ENCODE peak calls at places on chromosomes 7 and 10, in five cellular contexts. E is HFF-Myc, R is BE2C, V is cardiac muscle cell, H is Peyer's patch. Q is an unnamed sample.

GRCh38 chr7:82600601-82601000 is 157.0 kb upstream of the CACNA2D1 start:
- DNase-seq in E (no peak), R (no peak), V (no peak), H (no peak), Q (no peak)

GRCh38 chr10:97861351-97861750 is 11.7 kb downstream of the GOLGA7B start:
- DNase-seq in E (peak), R (peak), V (peak), H (no peak), Q (no peak)

GRCh38 chr10:61475449-61475873 is 22.3 kb upstream of the TMEM26 start:
- DNase-seq in E (no peak), R (no peak), V (peak), H (no peak), Q (no peak)

GRCh38 chr7:132402751-132403245 is 173.5 kb downstream of the PLXNA4 start:
- DNase-seq in E (no peak), R (no peak), V (peak), H (no peak), Q (no peak)

GRCh38 chr7:50724526-50725520 is 57.9 kb downstream of the GRB10 start:
- DNase-seq in E (no peak), R (no peak), V (no peak), H (no peak), Q (no peak)

GRCh38 chr7:7321681-7322080 is 139.3 kb downstream of the C1GALT1 start:
- DNase-seq in E (no peak), R (no peak), V (no peak), H (peak), Q (peak)

GRCh38 chr10:93357680-93358079 is 124.5 kb downstream of the MYOF start:
- DNase-seq in E (no peak), R (peak), V (peak), H (no peak), Q (no peak)

GRCh38 chr10:26199841-26200240 is 16.7 kb upstream of the GAD2 start:
- DNase-seq in E (no peak), R (no peak), V (no peak), H (no peak), Q (no peak)

GRCh38 chr7:79377097-79377496 is 76.4 kb downstream of the MAGI2 start:
- DNase-seq in E (no peak), R (no peak), V (peak), H (no peak), Q (no peak)

GRCh38 chr10:31939797-31940708 is 11.4 kb upstream of the ARHGAP12 start:
- DNase-seq in E (no peak), R (no peak), V (no peak), H (no peak), Q (no peak)

GRCh38 chr10:58588673-58589265 is 76.1 kb downstream of the BICC1 start:
- DNase-seq in E (no peak), R (no peak), V (no peak), H (no peak), Q (no peak)

GRCh38 chr7:6262206-6262605 is 10.2 kb downstream of the CYTH3 start:
- DNase-seq in E (no peak), R (no peak), V (no peak), H (no peak), Q (no peak)

GRCh38 chr10:29715296-29715695 is 80.5 kb upstream of the SVIL start:
- DNase-seq in E (no peak), R (no peak), V (no peak), H (no peak), Q (no peak)

GRCh38 chr10:129365767-129366400 is 101.2 kb upstream of the MGMT start:
- DNase-seq in E (no peak), R (peak), V (no peak), H (no peak), Q (no peak)

GRCh38 chr7:24574365-24574764 is 1.1 kb downstream of the PALS2 start:
- DNase-seq in E (no peak), R (no peak), V (peak), H (no peak), Q (no peak)

GRCh38 chr7:150788474-150789269 is 11.5 kb downstream of the TMEM176B start:
- DNase-seq in E (no peak), R (peak), V (peak), H (peak), Q (no peak)

GRCh38 chr7:124318716-124319115 is 285.8 kb upstream of the TMEM229A start:
- DNase-seq in E (no peak), R (no peak), V (no peak), H (no peak), Q (no peak)

GRCh38 chr7:91140982-91141381 is 123.3 kb upstream of the FZD1 start:
- DNase-seq in E (no peak), R (no peak), V (no peak), H (peak), Q (no peak)

GRCh38 chr7:23346316-23346715 is 47.2 kb downstream of the MALSU1 start:
- DNase-seq in E (no peak), R (no peak), V (no peak), H (no peak), Q (no peak)

GRCh38 chr7:50272808-50273207 is 31.7 kb upstream of the IKZF1 start:
- DNase-seq in E (no peak), R (no peak), V (no peak), H (no peak), Q (no peak)

GRCh38 chr7:65222655-65223054 is 151.0 kb upstream of the ZNF92 start:
- DNase-seq in E (no peak), R (no peak), V (no peak), H (no peak), Q (no peak)

GRCh38 chr7:69800495-69800894 is 202.2 kb downstream of the AUTS2 start:
- DNase-seq in E (no peak), R (peak), V (peak), H (no peak), Q (no peak)

GRCh38 chr7:134298902-134299683 is 17.6 kb downstream of the SLC35B4 start:
- DNase-seq in E (no peak), R (peak), V (peak), H (peak), Q (no peak)

GRCh38 chr10:108204528-108205313 is 1040.2 kb upstream of the SORCS1 start:
- DNase-seq in E (peak), R (peak), V (peak), H (no peak), Q (no peak)

GRCh38 chr7:26910221-26910620 is 45.8 kb upstream of the SKAP2 start:
- DNase-seq in E (peak), R (no peak), V (peak), H (peak), Q (no peak)

GRCh38 chr7:100705753-100706671 is at the start of gene POP7:
- DNase-seq in E (peak), R (peak), V (peak), H (peak), Q (peak)

GRCh38 chr7:100708395-100708794 is 2.5 kb downstream of the POP7 start:
- DNase-seq in E (no peak), R (no peak), V (no peak), H (no peak), Q (no peak)

GRCh38 chr7:100706672-100707311 is 871 bp downstream of the POP7 start:
- DNase-seq in E (no peak), R (no peak), V (no peak), H (no peak), Q (no peak)

GRCh38 chr7:100710452-100710851 is 4.5 kb downstream of the POP7 start:
- DNase-seq in E (no peak), R (no peak), V (no peak), H (no peak), Q (no peak)

DNA sequence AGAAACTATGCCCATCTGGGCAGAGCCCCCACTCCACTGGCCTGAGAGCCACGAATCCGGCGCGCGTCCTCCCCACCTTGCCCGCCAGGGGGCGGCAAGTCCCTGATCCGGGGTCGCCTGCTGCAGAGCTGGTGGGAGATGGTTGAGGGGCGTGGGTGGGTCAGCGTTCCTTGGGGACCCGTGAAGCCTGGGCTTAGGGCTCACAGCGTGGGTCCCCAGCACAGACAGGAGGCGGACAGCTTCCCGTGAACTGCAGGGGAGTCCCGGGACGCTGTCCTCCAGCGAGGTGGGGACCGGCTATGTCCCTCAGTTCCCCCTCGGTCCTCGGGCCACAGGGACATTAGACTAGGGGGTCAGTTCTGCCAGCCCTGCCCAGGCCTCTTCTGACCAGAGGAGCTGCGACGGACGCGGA is 574 bp upstream of the POP7 start:
- DNase-seq in E (no peak), R (peak), V (peak), H (peak), Q (peak)
- TF ChIP-seq CTCF in E (peak), R (peak), V (peak), H (peak), Q (peak)

DNA sequence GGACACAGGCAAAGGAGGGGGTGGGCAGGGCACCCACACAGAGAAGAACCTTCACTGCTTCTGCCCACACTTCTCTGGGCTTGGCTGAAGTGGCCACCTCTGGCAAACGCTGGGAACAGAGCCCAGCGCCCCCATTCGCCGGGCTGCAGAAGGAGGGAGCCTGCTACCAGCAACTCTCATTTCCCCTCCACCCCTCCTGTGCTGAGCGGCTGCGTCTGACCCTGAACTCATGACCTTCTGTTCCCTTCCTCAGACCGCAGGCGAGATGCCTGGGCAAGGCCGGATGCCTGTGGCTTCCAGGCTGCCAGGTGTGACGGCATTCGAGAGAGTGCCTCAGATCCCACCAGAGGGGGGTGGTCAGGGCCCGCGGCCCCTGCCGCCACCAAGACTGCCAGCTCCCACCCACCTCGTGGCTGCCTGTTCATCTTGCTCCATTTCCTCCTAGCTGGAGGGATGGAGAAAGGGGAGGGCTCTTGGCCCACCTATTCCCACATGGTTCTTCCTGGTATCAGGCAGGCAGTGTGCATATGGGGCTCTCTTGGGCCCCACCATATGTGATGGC is 19.8 kb downstream of the DNAJB12 start:
- DNase-seq in E (no peak), R (peak), V (peak), H (peak), Q (peak)
- TF ChIP-seq CTCF in E (no peak), R (peak), V (peak), H (no peak), Q (no peak)

GRCh38 chr10:132186488-132187413 is at the start of gene DPYSL4:
- DNase-seq in E (no peak), R (no peak), V (peak), H (no peak), Q (no peak)
- TF ChIP-seq CTCF in E (no peak), R (no peak), V (no peak), H (no peak), Q (no peak)

DNA sequence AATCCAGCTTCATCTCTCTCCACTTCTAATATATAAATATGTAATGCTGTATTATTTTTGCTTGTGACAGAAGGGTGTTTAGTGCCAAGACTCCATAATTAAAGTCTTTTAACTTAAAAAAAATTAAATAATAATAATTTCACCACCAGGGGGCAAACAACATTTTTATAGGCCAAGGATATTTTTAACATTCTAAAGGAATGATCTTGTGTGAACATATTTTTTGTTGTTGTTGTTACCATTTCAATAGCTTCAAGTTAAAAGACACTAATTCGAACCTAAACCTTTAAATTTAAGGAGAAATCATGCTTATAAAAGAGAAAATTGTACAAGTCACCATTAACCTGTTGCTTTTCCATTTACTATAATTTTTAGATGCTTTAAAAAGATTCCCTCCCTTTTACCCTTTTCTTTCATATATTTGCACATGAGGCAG is 7.5 kb upstream of the DNAJC1 start:
- DNase-seq in E (no peak), R (no peak), V (peak), H (no peak), Q (no peak)
- TF ChIP-seq CTCF in E (no peak), R (peak), V (peak), H (peak), Q (peak)